ENCODE peak calls at places on chromosome 19, in five cellular contexts. One of them, this sample, is unnamed. For H3K27me3, the result is how much of the 10 kb centered on the place peaks cover.

GRCh38 chr19:58513213-58513693 is 1.5 kb upstream of the SLC27A5 start:
- DNase-seq in heart right ventricle: no peak
- DNase-seq in CD8-positive, alpha-beta T cell: no peak
- DNase-seq in osteoblast: peak
- DNase-seq in heart left ventricle: no peak
- DNase-seq in this sample: no peak

GRCh38 chr19:43540381-43540780 is 7.4 kb downstream of the ZNF575 start:
- DNase-seq in heart right ventricle: no peak
- DNase-seq in CD8-positive, alpha-beta T cell: no peak
- DNase-seq in osteoblast: no peak
- DNase-seq in heart left ventricle: no peak
- DNase-seq in this sample: no peak

GRCh38 chr19:4518345-4519171 is at the start of gene PLIN4:
- DNase-seq in heart right ventricle: peak
- DNase-seq in CD8-positive, alpha-beta T cell: no peak
- DNase-seq in osteoblast: peak
- DNase-seq in heart left ventricle: peak
- DNase-seq in this sample: no peak

GRCh38 chr19:37333457-37333856 is 37.4 kb upstream of the ZNF527 start:
- DNase-seq in heart right ventricle: no peak
- DNase-seq in CD8-positive, alpha-beta T cell: no peak
- DNase-seq in osteoblast: no peak
- DNase-seq in heart left ventricle: no peak
- DNase-seq in this sample: no peak

GRCh38 chr19:43809762-43810696 is 7.8 kb upstream of the LYPD5 start:
- DNase-seq in heart right ventricle: no peak
- DNase-seq in CD8-positive, alpha-beta T cell: no peak
- DNase-seq in osteoblast: no peak
- DNase-seq in heart left ventricle: no peak
- DNase-seq in this sample: no peak

GRCh38 chr19:44607049-44607448 is 6.3 kb upstream of the IGSF23 start:
- DNase-seq in heart right ventricle: peak
- DNase-seq in CD8-positive, alpha-beta T cell: no peak
- DNase-seq in osteoblast: peak
- DNase-seq in heart left ventricle: no peak
- DNase-seq in this sample: no peak

GRCh38 chr19:7912697-7913564 is 1.7 kb upstream of the TGFBR3L start:
- DNase-seq in heart right ventricle: no peak
- DNase-seq in CD8-positive, alpha-beta T cell: no peak
- DNase-seq in osteoblast: peak
- DNase-seq in heart left ventricle: no peak
- DNase-seq in this sample: no peak

GRCh38 chr19:30358821-30359580 is 13.2 kb upstream of the ZNF536 start:
- DNase-seq in heart right ventricle: no peak
- DNase-seq in CD8-positive, alpha-beta T cell: no peak
- DNase-seq in osteoblast: peak
- DNase-seq in heart left ventricle: no peak
- DNase-seq in this sample: no peak

GRCh38 chr19:17448190-17448967 is at the start of gene TMEM221:
- DNase-seq in heart right ventricle: peak
- DNase-seq in CD8-positive, alpha-beta T cell: peak
- DNase-seq in osteoblast: peak
- DNase-seq in heart left ventricle: peak
- DNase-seq in this sample: no peak

GRCh38 chr19:52710538-52710937 is 24.3 kb downstream of the ZNF611 start:
- DNase-seq in heart right ventricle: no peak
- DNase-seq in CD8-positive, alpha-beta T cell: no peak
- DNase-seq in osteoblast: no peak
- DNase-seq in heart left ventricle: no peak
- DNase-seq in this sample: no peak

GRCh38 chr19:32928806-32929205 is 43.0 kb downstream of the CEP89 start:
- DNase-seq in heart right ventricle: no peak
- DNase-seq in CD8-positive, alpha-beta T cell: no peak
- DNase-seq in osteoblast: no peak
- DNase-seq in heart left ventricle: no peak
- DNase-seq in this sample: no peak

GRCh38 chr19:38685666-38686529 is 38.4 kb downstream of the ACTN4 start:
- DNase-seq in heart right ventricle: no peak
- DNase-seq in CD8-positive, alpha-beta T cell: no peak
- DNase-seq in osteoblast: peak
- DNase-seq in heart left ventricle: no peak
- DNase-seq in this sample: no peak

GRCh38 chr19:17246681-17247425 is 1.1 kb upstream of the NR2F6 start:
- DNase-seq in heart right ventricle: peak
- DNase-seq in CD8-positive, alpha-beta T cell: no peak
- DNase-seq in osteoblast: peak
- DNase-seq in heart left ventricle: peak
- DNase-seq in this sample: no peak

GRCh38 chr19:56918682-56919307 is 78.3 kb upstream of the PEG3 start:
- DNase-seq in heart right ventricle: no peak
- DNase-seq in CD8-positive, alpha-beta T cell: no peak
- DNase-seq in osteoblast: no peak
- DNase-seq in heart left ventricle: no peak
- DNase-seq in this sample: no peak

GRCh38 chr19:5296457-5297271 is 43.9 kb downstream of the PTPRS start:
- DNase-seq in heart right ventricle: no peak
- DNase-seq in CD8-positive, alpha-beta T cell: no peak
- DNase-seq in osteoblast: peak
- DNase-seq in heart left ventricle: no peak
- DNase-seq in this sample: no peak

GRCh38 chr19:54209748-54210494 is 9.3 kb downstream of the RPS9 start:
- DNase-seq in heart right ventricle: peak
- DNase-seq in CD8-positive, alpha-beta T cell: no peak
- DNase-seq in osteoblast: peak
- DNase-seq in heart left ventricle: peak
- DNase-seq in this sample: no peak

GRCh38 chr19:44961821-44962220 is 6.6 kb downstream of the CLPTM1 start:
- DNase-seq in heart right ventricle: no peak
- DNase-seq in CD8-positive, alpha-beta T cell: no peak
- DNase-seq in osteoblast: peak
- DNase-seq in heart left ventricle: no peak
- DNase-seq in this sample: no peak

GRCh38 chr19:27746691-27747380 is 1466.1 kb downstream of the UQCRFS1 start:
- DNase-seq in heart right ventricle: peak
- DNase-seq in CD8-positive, alpha-beta T cell: peak
- DNase-seq in osteoblast: peak
- DNase-seq in heart left ventricle: peak
- DNase-seq in this sample: no peak

GRCh38 chr19:31127132-31127967 is 221.9 kb downstream of the TSHZ3 start:
- DNase-seq in heart right ventricle: no peak
- DNase-seq in CD8-positive, alpha-beta T cell: no peak
- DNase-seq in osteoblast: peak
- DNase-seq in heart left ventricle: no peak
- DNase-seq in this sample: no peak

GRCh38 chr19:14363203-14364097 is 17.8 kb upstream of the ADGRE5 start:
- DNase-seq in heart right ventricle: peak
- DNase-seq in CD8-positive, alpha-beta T cell: no peak
- DNase-seq in osteoblast: peak
- DNase-seq in heart left ventricle: peak
- DNase-seq in this sample: no peak

GRCh38 chr19:6412111-6412999 is 12.3 kb downstream of the KHSRP start:
- DNase-seq in heart right ventricle: no peak
- DNase-seq in CD8-positive, alpha-beta T cell: peak
- DNase-seq in osteoblast: peak
- DNase-seq in heart left ventricle: no peak
- DNase-seq in this sample: no peak

GRCh38 chr19:7907122-7907521 is 3.4 kb downstream of the MAP2K7 start:
- DNase-seq in heart right ventricle: no peak
- DNase-seq in CD8-positive, alpha-beta T cell: no peak
- DNase-seq in osteoblast: peak
- DNase-seq in heart left ventricle: no peak
- DNase-seq in this sample: no peak

GRCh38 chr19:5020368-5020767 is 51.5 kb downstream of the KDM4B start:
- DNase-seq in heart right ventricle: no peak
- DNase-seq in CD8-positive, alpha-beta T cell: no peak
- DNase-seq in osteoblast: peak
- DNase-seq in heart left ventricle: no peak
- DNase-seq in this sample: no peak

GRCh38 chr19:46357846-46358583 is 11.1 kb downstream of the PPP5C start:
- DNase-seq in heart right ventricle: no peak
- DNase-seq in CD8-positive, alpha-beta T cell: no peak
- DNase-seq in osteoblast: no peak
- DNase-seq in heart left ventricle: no peak
- DNase-seq in this sample: no peak

GRCh38 chr19:39179754-39180153 is 17.0 kb upstream of the NCCRP1 start:
- DNase-seq in heart right ventricle: no peak
- DNase-seq in CD8-positive, alpha-beta T cell: no peak
- DNase-seq in osteoblast: no peak
- DNase-seq in heart left ventricle: no peak
- DNase-seq in this sample: no peak

GRCh38 chr19:3210347-3211017 is 14.0 kb upstream of the CELF5 start:
- DNase-seq in heart right ventricle: no peak
- DNase-seq in CD8-positive, alpha-beta T cell: peak
- DNase-seq in osteoblast: peak
- DNase-seq in heart left ventricle: peak
- DNase-seq in this sample: no peak

GRCh38 chr19:32041681-32042292 is 303.6 kb upstream of the ZNF507 start:
- DNase-seq in heart right ventricle: peak
- DNase-seq in CD8-positive, alpha-beta T cell: no peak
- DNase-seq in osteoblast: no peak
- DNase-seq in heart left ventricle: no peak
- DNase-seq in this sample: no peak

GRCh38 chr19:4046362-4046691 is 20.4 kb downstream of the ZBTB7A start:
- DNase-seq in heart right ventricle: no peak
- DNase-seq in CD8-positive, alpha-beta T cell: no peak
- DNase-seq in osteoblast: no peak
- DNase-seq in heart left ventricle: no peak
- DNase-seq in this sample: no peak

GRCh38 chr19:17687857-17688784 is at the start of gene UNC13A:
- DNase-seq in heart right ventricle: peak
- DNase-seq in CD8-positive, alpha-beta T cell: peak
- DNase-seq in osteoblast: peak
- DNase-seq in heart left ventricle: peak
- DNase-seq in this sample: no peak

GRCh38 chr19:7942981-7943443 is 454 bp downstream of the TIMM44 start:
- DNase-seq in heart right ventricle: no peak
- DNase-seq in CD8-positive, alpha-beta T cell: no peak
- DNase-seq in osteoblast: peak
- DNase-seq in heart left ventricle: no peak
- DNase-seq in this sample: no peak

GRCh38 chr19:6126335-6126974 is 9.0 kb upstream of the ACSBG2 start:
- DNase-seq in heart right ventricle: no peak
- DNase-seq in CD8-positive, alpha-beta T cell: no peak
- DNase-seq in osteoblast: peak
- DNase-seq in heart left ventricle: no peak
- DNase-seq in this sample: no peak

GRCh38 chr19:41309225-41310030 is 544 bp upstream of the CCDC97 start:
- DNase-seq in heart right ventricle: no peak
- DNase-seq in CD8-positive, alpha-beta T cell: no peak
- DNase-seq in osteoblast: no peak
- DNase-seq in heart left ventricle: no peak
- DNase-seq in this sample: no peak
- H3K27ac ChIP-seq in heart right ventricle: peak
- H3K27ac ChIP-seq in CD8-positive, alpha-beta T cell: peak
- H3K27ac ChIP-seq in osteoblast: peak
- H3K27ac ChIP-seq in heart left ventricle: peak
- H3K27ac ChIP-seq in this sample: peak

GRCh38 chr19:51023946-51024345 is 2.5 kb downstream of the KLK11 start:
- DNase-seq in heart right ventricle: no peak
- DNase-seq in CD8-positive, alpha-beta T cell: no peak
- DNase-seq in osteoblast: no peak
- DNase-seq in heart left ventricle: no peak
- DNase-seq in this sample: no peak

GRCh38 chr19:51020988-51021651 is 1.6 kb upstream of the KLK10 start:
- DNase-seq in heart right ventricle: peak
- DNase-seq in CD8-positive, alpha-beta T cell: no peak
- DNase-seq in osteoblast: peak
- DNase-seq in heart left ventricle: no peak
- DNase-seq in this sample: no peak

GRCh38 chr19:51025401-51025800 is 1.0 kb downstream of the KLK11 start:
- DNase-seq in heart right ventricle: no peak
- DNase-seq in CD8-positive, alpha-beta T cell: no peak
- DNase-seq in osteoblast: peak
- DNase-seq in heart left ventricle: no peak
- DNase-seq in this sample: no peak

GRCh38 chr19:51024924-51025323 is 1.5 kb downstream of the KLK11 start:
- DNase-seq in heart right ventricle: no peak
- DNase-seq in CD8-positive, alpha-beta T cell: no peak
- DNase-seq in osteoblast: no peak
- DNase-seq in heart left ventricle: no peak
- DNase-seq in this sample: no peak

DNA sequence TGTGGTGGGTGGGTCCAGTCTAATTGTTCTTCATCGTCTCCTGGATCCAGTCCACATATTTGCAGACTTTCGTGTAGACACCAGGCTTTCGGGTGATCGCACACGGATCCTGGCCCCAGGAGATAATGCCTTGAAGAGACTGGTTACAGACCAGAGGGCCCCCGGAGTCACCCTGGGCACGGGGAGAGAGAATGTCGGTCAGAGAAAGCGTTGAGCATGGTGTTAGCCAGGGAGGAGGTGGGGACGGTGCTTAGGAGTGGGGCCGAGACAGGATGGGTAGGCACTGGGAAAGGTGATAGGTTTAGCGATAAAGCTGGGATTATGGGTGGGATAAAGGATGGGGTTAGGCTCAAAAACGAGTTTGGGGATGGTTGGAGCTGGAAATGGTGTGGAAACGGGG is 3.0 kb upstream of the KLK10 start:
- DNase-seq in heart right ventricle: no peak
- DNase-seq in CD8-positive, alpha-beta T cell: no peak
- DNase-seq in osteoblast: peak
- DNase-seq in heart left ventricle: no peak
- DNase-seq in this sample: no peak
- H3K27me3 ChIP-seq in heart right ventricle: half or more
- H3K27me3 ChIP-seq in CD8-positive, alpha-beta T cell: under half
- H3K27me3 ChIP-seq in osteoblast: under half
- H3K27me3 ChIP-seq in heart left ventricle: under half
- H3K27me3 ChIP-seq in this sample: half or more

GRCh38 chr19:47438793-47439220 is 19.5 kb upstream of the MEIS3 start:
- DNase-seq in heart right ventricle: no peak
- DNase-seq in CD8-positive, alpha-beta T cell: no peak
- DNase-seq in osteoblast: peak
- DNase-seq in heart left ventricle: peak
- DNase-seq in this sample: no peak
- H3K4me3 ChIP-seq in heart right ventricle: no peak
- H3K4me3 ChIP-seq in CD8-positive, alpha-beta T cell: no peak
- H3K4me3 ChIP-seq in osteoblast: no peak
- H3K4me3 ChIP-seq in heart left ventricle: no peak
- H3K4me3 ChIP-seq in this sample: no peak

GRCh38 chr19:12868540-12869112 is 12.6 kb downstream of the DNASE2 start:
- DNase-seq in heart right ventricle: no peak
- DNase-seq in CD8-positive, alpha-beta T cell: no peak
- DNase-seq in osteoblast: peak
- DNase-seq in heart left ventricle: no peak
- DNase-seq in this sample: no peak

GRCh38 chr19:12865746-12866415 is 15.4 kb downstream of the DNASE2 start:
- DNase-seq in heart right ventricle: no peak
- DNase-seq in CD8-positive, alpha-beta T cell: no peak
- DNase-seq in osteoblast: peak
- DNase-seq in heart left ventricle: no peak
- DNase-seq in this sample: no peak

GRCh38 chr19:12866416-12867119 is 14.7 kb downstream of the DNASE2 start:
- DNase-seq in heart right ventricle: no peak
- DNase-seq in CD8-positive, alpha-beta T cell: no peak
- DNase-seq in osteoblast: peak
- DNase-seq in heart left ventricle: no peak
- DNase-seq in this sample: no peak

GRCh38 chr19:12864721-12865715 is 16.2 kb downstream of the DNASE2 start:
- DNase-seq in heart right ventricle: no peak
- DNase-seq in CD8-positive, alpha-beta T cell: no peak
- DNase-seq in osteoblast: peak
- DNase-seq in heart left ventricle: no peak
- DNase-seq in this sample: no peak

GRCh38 chr19:12867120-12868099 is 13.8 kb downstream of the DNASE2 start:
- DNase-seq in heart right ventricle: no peak
- DNase-seq in CD8-positive, alpha-beta T cell: peak
- DNase-seq in osteoblast: peak
- DNase-seq in heart left ventricle: peak
- DNase-seq in this sample: no peak
- H3K27ac ChIP-seq in heart right ventricle: no peak
- H3K27ac ChIP-seq in CD8-positive, alpha-beta T cell: no peak
- H3K27ac ChIP-seq in osteoblast: no peak
- H3K27ac ChIP-seq in heart left ventricle: no peak
- H3K27ac ChIP-seq in this sample: no peak